ENCODE peak calls at places on chromosomes 6 and 20, in five cellular contexts. One of them, this sample, is unnamed.

GRCh38 chr6:132209351-132209750 is 191.9 kb downstream of the MOXD1 start:
- DNase-seq in iris pigment epithelial cell: peak; percentile 36
- DNase-seq in non-pigmented ciliary epithelial cell: no peak
- DNase-seq in activated naive CD4-positive, alpha-beta T cell treated with anti-CD3 and anti-CD28 coated beads for 36 hours: no peak
- DNase-seq in mammary epithelial cell: peak; percentile 95
- DNase-seq in this sample: no peak

GRCh38 chr6:29955783-29956182 is 13.5 kb downstream of the HLA-A start:
- DNase-seq in non-pigmented ciliary epithelial cell: no peak
- DNase-seq in activated naive CD4-positive, alpha-beta T cell treated with anti-CD3 and anti-CD28 coated beads for 36 hours: no peak
- DNase-seq in iris pigment epithelial cell: no peak
- DNase-seq in mammary epithelial cell: no peak
- DNase-seq in this sample: no peak

GRCh38 chr6:134539865-134540323 is 222.0 kb upstream of the SGK1 start:
- DNase-seq in mammary epithelial cell: peak; percentile 92
- DNase-seq in iris pigment epithelial cell: peak; percentile 37
- DNase-seq in non-pigmented ciliary epithelial cell: no peak
- DNase-seq in activated naive CD4-positive, alpha-beta T cell treated with anti-CD3 and anti-CD28 coated beads for 36 hours: no peak
- DNase-seq in this sample: no peak

GRCh38 chr6:2760882-2761842 is 4.0 kb upstream of the WRNIP1 start:
- DNase-seq in non-pigmented ciliary epithelial cell: no peak
- DNase-seq in iris pigment epithelial cell: peak; percentile 35
- DNase-seq in mammary epithelial cell: peak; percentile 42
- DNase-seq in activated naive CD4-positive, alpha-beta T cell treated with anti-CD3 and anti-CD28 coated beads for 36 hours: peak; percentile 62
- DNase-seq in this sample: no peak

GRCh38 chr6:37940074-37940847 is 120.7 kb downstream of the ZFAND3 start:
- DNase-seq in mammary epithelial cell: no peak
- DNase-seq in non-pigmented ciliary epithelial cell: peak; percentile 22
- DNase-seq in iris pigment epithelial cell: peak; percentile 83
- DNase-seq in activated naive CD4-positive, alpha-beta T cell treated with anti-CD3 and anti-CD28 coated beads for 36 hours: peak; percentile 9
- DNase-seq in this sample: no peak

GRCh38 chr6:135506270-135506997 is 8.9 kb upstream of the AHI1 start:
- DNase-seq in activated naive CD4-positive, alpha-beta T cell treated with anti-CD3 and anti-CD28 coated beads for 36 hours: peak; percentile 12
- DNase-seq in iris pigment epithelial cell: peak; percentile 66
- DNase-seq in mammary epithelial cell: peak; percentile 8
- DNase-seq in non-pigmented ciliary epithelial cell: no peak
- DNase-seq in this sample: no peak

GRCh38 chr6:166707045-166707444 is 80.0 kb upstream of the RPS6KA2 start:
- DNase-seq in activated naive CD4-positive, alpha-beta T cell treated with anti-CD3 and anti-CD28 coated beads for 36 hours: peak; percentile 59
- DNase-seq in mammary epithelial cell: no peak
- DNase-seq in non-pigmented ciliary epithelial cell: no peak
- DNase-seq in iris pigment epithelial cell: peak; percentile 21
- DNase-seq in this sample: no peak

GRCh38 chr6:127484207-127484858 is 25.1 kb upstream of the KIAA0408 start:
- DNase-seq in activated naive CD4-positive, alpha-beta T cell treated with anti-CD3 and anti-CD28 coated beads for 36 hours: peak; percentile 11
- DNase-seq in non-pigmented ciliary epithelial cell: no peak
- DNase-seq in iris pigment epithelial cell: peak; percentile 76
- DNase-seq in mammary epithelial cell: peak; percentile 45
- DNase-seq in this sample: peak; percentile 39

GRCh38 chr6:75546401-75546800 is 52.8 kb upstream of the FILIP1 start:
- DNase-seq in mammary epithelial cell: no peak
- DNase-seq in iris pigment epithelial cell: peak; percentile 44
- DNase-seq in activated naive CD4-positive, alpha-beta T cell treated with anti-CD3 and anti-CD28 coated beads for 36 hours: no peak
- DNase-seq in non-pigmented ciliary epithelial cell: no peak
- DNase-seq in this sample: no peak

GRCh38 chr6:8442149-8442548 is 6.8 kb upstream of the SLC35B3 start:
- DNase-seq in mammary epithelial cell: no peak
- DNase-seq in non-pigmented ciliary epithelial cell: no peak
- DNase-seq in activated naive CD4-positive, alpha-beta T cell treated with anti-CD3 and anti-CD28 coated beads for 36 hours: no peak
- DNase-seq in iris pigment epithelial cell: no peak
- DNase-seq in this sample: no peak

GRCh38 chr20:52493177-52493711 is 301.7 kb upstream of the ZFP64 start:
- DNase-seq in iris pigment epithelial cell: peak; percentile 35
- DNase-seq in non-pigmented ciliary epithelial cell: no peak
- DNase-seq in mammary epithelial cell: no peak
- DNase-seq in activated naive CD4-positive, alpha-beta T cell treated with anti-CD3 and anti-CD28 coated beads for 36 hours: peak; percentile 44
- DNase-seq in this sample: no peak

This sample was measured in GM12878.